ENCODE peak calls at places on chromosomes 16 and 17, in four cellular contexts. A is heart left ventricle, X is AG04450, O is PC-3. I is an unnamed sample.
A peak's percentile ranks its signal among the peaks of the same experiment; 100 is the strongest.

GRCh38 chr17:77352441-77352840 is 211.7 kb downstream of the SEC14L1 start:
- DNase-seq in O (no peak), A (peak; percentile 3), X (no peak), I (no peak)

GRCh38 chr16:49095539-49095938 is 186.1 kb downstream of the CBLN1 start:
- DNase-seq in O (no peak), X (no peak), A (no peak), I (no peak)

GRCh38 chr17:77750427-77751043 is 208.0 kb upstream of the TNRC6C start:
- DNase-seq in O (no peak), X (no peak), A (no peak), I (no peak)

GRCh38 chr16:71540-72341 is 690 bp downstream of the RHBDF1 start:
- DNase-seq in A (peak; percentile 82), O (peak; percentile 93), X (no peak), I (peak; percentile 57)

GRCh38 chr16:52435573-52435972 is 111.4 kb downstream of the TOX3 start:
- DNase-seq in O (no peak), A (no peak), X (no peak), I (no peak)

GRCh38 chr17:44599298-44600175 is 42.3 kb downstream of the FZD2 start:
- DNase-seq in X (peak; percentile 89), A (peak; percentile 43), O (peak; percentile 94), I (peak; percentile 95)

GRCh38 chr17:15354256-15354655 is 12.9 kb upstream of the TEKT3 start:
- DNase-seq in X (no peak), A (no peak), O (peak; percentile 38), I (no peak)

GRCh38 chr17:62718420-62718819 is 89.7 kb downstream of the MARCHF10 start:
- DNase-seq in A (no peak), X (no peak), O (peak; percentile 23), I (peak; percentile 75)

GRCh38 chr17:57899822-57900221 is 50.0 kb upstream of the MRPS23 start:
- DNase-seq in X (no peak), A (no peak), O (peak; percentile 54), I (no peak)

GRCh38 chr17:46916211-46916610 is 6.7 kb upstream of the GOSR2 start:
- DNase-seq in O (peak; percentile 59), X (no peak), A (no peak), I (peak; percentile 8)

GRCh38 chr16:82425661-82426060 is 201.1 kb upstream of the CDH13 start:
- DNase-seq in A (no peak), O (peak; percentile 4), X (no peak), I (no peak)

GRCh38 chr16:27863377-27863776 is 200.1 kb downstream of the GSG1L start:
- DNase-seq in O (no peak), A (no peak), X (no peak), I (no peak)

GRCh38 chr16:1208239-1208830 is 16.7 kb downstream of the TPSG1 start:
- DNase-seq in X (no peak), O (no peak), A (no peak), I (no peak)

GRCh38 chr17:2705263-2705662 is 6.3 kb downstream of the CLUH start:
- DNase-seq in A (no peak), X (peak; percentile 29), O (no peak), I (peak; percentile 84)

GRCh38 chr16:15979801-15980200 is 30.4 kb downstream of the ABCC1 start:
- DNase-seq in X (no peak), O (no peak), A (no peak), I (no peak)

GRCh38 chr16:87960851-87961250 is 9.6 kb downstream of the BANP start:
- DNase-seq in O (no peak), A (no peak), X (no peak), I (no peak)

GRCh38 chr17:50681260-50682200 is 26.2 kb downstream of the ANKRD40 start:
- DNase-seq in O (peak; percentile 84), A (peak; percentile 54), X (peak; percentile 55), I (peak; percentile 89)

GRCh38 chr17:13931752-13932477 is 137.4 kb upstream of the COX10 start:
- DNase-seq in O (peak; percentile 28), A (peak; percentile 74), X (no peak), I (peak; percentile 70)

GRCh38 chr17:48181653-48182052 is 74.1 kb downstream of the SNX11 start:
- DNase-seq in A (no peak), X (no peak), O (peak; percentile 69), I (peak; percentile 31)

GRCh38 chr17:7932949-7933348 is 943 bp downstream of the CNTROB start:
- DNase-seq in X (no peak), A (no peak), O (peak; percentile 39), I (peak; percentile 79)

GRCh38 chr16:12225816-12226480 is 249.4 kb downstream of the SNX29 start:
- DNase-seq in O (no peak), X (no peak), A (no peak), I (no peak)

GRCh38 chr17:3012926-3013581 is 50.4 kb downstream of the OR1D5 start:
- DNase-seq in O (peak; percentile 56), A (peak; percentile 61), X (no peak), I (peak; percentile 68)

GRCh38 chr16:86798247-86799041 is 220.1 kb downstream of the FOXL1 start:
- DNase-seq in O (peak; percentile 31), A (no peak), X (no peak), I (no peak)

DNA sequence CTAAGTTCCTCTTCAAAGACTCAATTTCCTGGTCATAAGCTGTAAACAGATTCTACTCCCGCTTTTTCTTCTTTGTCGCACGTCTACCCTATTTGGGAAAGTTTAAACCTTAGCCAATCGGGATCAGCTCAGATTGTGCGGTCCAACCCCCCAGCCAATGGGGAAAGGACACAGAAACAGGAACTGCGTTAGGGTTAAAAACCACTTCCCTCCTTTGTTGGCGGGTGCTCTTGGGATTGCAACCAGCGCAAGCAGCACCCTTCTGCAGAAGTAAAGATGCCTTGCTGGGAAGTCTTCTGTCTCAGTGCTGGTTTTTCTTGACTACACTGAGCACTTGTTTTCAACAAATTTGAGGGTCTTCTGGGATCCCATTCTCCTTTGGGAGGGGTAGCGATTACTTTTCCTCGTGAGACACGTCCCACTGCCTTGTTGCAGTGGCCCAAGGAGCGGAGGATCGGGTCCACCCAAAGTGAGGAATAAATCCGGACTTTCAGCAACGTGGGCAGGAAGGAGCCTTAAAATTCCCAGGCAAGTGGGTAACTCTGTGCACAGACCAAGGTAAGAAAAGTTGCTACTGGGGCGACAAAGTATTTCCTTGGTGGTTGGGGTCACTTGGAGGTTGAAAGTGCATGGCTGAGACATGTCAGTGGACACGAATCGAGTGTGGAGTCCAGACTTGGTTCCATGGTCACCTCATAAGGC is 1.0 kb upstream of the YPEL3 start:
- DNase-seq in X (no peak), A (no peak), O (no peak), I (no peak)
- H3K4me3 ChIP-seq in X (no peak overlapping the region), A (peak overlapping the region; percentile 84), O (no peak overlapping the region), I (no peak overlapping the region)

GRCh38 chr17:28042721-28043291 is 329 bp downstream of the NLK start:
- DNase-seq in A (no peak), X (no peak), O (no peak), I (no peak)

GRCh38 chr17:28045304-28045703 is 2.8 kb downstream of the NLK start:
- DNase-seq in O (no peak), A (no peak), X (no peak), I (no peak)

GRCh38 chr17:28041844-28042656 is 427 bp upstream of the NLK start:
- DNase-seq in A (no peak), X (no peak), O (peak; percentile 11), I (no peak)

GRCh38 chr17:28042657-28042720 is at the start of gene NLK:
- DNase-seq in O (no peak), A (no peak), X (no peak), I (no peak)

DNA sequence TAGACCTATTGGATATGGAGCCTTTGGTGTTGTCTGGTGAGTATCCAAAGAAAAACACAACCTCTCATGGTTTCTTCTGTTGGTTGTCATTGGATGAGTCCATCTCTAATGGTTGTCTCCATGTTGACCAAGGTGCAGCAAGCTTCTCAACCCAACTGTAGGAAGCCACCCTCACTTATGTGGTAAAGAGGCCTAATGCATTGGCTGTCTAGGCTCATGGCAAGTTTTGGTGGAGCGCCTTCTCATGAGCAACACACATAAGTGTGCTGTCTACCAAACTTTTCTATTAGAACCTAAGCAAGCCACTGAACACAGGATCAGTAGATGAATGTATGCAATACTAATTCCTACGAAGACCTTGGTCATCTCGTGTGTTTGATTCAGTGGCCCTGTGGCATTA is 819 bp downstream of the NLK start:
- DNase-seq in X (no peak), A (no peak), O (no peak), I (no peak)
- TF ChIP-seq CTCF in X (no peak), A (no peak), O (no peak), I (no peak)

GRCh38 chr17:75128694-75129505 is 2.6 kb downstream of the NT5C start:
- DNase-seq in O (no peak), X (no peak), A (no peak), I (no peak)

GRCh38 chr17:75129576-75129975 is 2.0 kb downstream of the NT5C start:
- DNase-seq in A (no peak), X (no peak), O (no peak), I (no peak)

GRCh38 chr17:75130632-75131277 is 787 bp downstream of the NT5C start:
- DNase-seq in X (no peak), A (peak; percentile 29), O (peak; percentile 73), I (peak; percentile 75)

GRCh38 chr17:75131278-75132017 is at the start of gene NT5C:
- DNase-seq in A (peak; percentile 84), O (peak; percentile 76), X (peak; percentile 33), I (peak; percentile 79)

DNA sequence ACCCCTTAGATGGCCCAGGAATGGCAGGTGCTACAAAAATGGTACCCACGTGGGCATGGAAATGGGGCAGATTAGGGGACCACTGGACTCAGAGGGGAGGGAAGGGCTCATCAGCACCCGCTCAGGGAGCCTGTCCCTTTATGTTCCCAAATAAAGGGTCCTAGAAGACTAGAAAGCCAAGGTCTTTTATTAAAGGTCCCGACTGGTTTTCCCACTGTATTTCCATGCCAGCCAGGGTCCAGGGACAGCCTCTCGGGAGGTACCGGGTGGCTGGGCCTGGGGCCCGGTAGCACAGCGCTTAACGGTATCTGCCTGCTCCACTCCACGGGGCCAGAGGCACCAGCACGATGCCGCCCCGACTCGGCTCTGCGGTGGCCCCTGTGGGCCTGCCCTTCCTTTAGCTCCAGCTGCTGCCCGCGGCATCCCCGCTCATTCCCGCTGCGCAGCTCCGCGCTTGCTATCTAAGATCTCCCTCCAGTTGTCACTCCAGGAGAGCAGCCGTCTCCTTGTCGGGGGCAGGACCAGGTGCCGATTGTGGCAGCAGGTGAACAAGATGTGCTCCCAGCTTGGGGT is 1.4 kb downstream of the NT5C start:
- DNase-seq in A (no peak), O (no peak), X (no peak), I (no peak)
- H3K4me3 ChIP-seq in A (no peak overlapping the region), O (peak overlapping the region; percentile 72), X (peak overlapping the region; percentile 75), I (no peak overlapping the region)

GRCh38 chr17:75640556-75641119 is 7.4 kb downstream of the SMIM5 start:
- DNase-seq in A (peak; percentile 5), X (no peak), O (no peak), I (no peak)

GRCh38 chr17:75641343-75641742 is 8.1 kb downstream of the SMIM5 start:
- DNase-seq in A (peak; percentile 61), X (no peak), O (no peak), I (no peak)

GRCh38 chr17:75638893-75639292 is 5.7 kb downstream of the SMIM5 start:
- DNase-seq in O (no peak), A (peak; percentile 57), X (no peak), I (no peak)

GRCh38 chr17:75639327-75639726 is 6.1 kb downstream of the SMIM5 start:
- DNase-seq in O (no peak), A (peak; percentile 7), X (no peak), I (no peak)

GRCh38 chr17:75639771-75640555 is 6.7 kb downstream of the SMIM5 start:
- DNase-seq in X (no peak), A (peak; percentile 7), O (peak; percentile 63), I (no peak)
- TF ChIP-seq CTCF in X (no peak), A (no peak), O (peak; percentile 47), I (no peak)